ENCODE peak calls at places on chromosomes 11 and 22, in four cellular contexts. V is sciatic nerve; U is HFFc6; O is stimulated activated CD8-positive, alpha-beta memory T cell treated with anti-CD3 and anti-CD28 coated beads, Interleukin-12 subunit alpha, Interleukin-12 subunit beta, amount 100 ng/mL, for 4 hours. T is an unnamed sample.

GRCh38 chr11:72721689-72722049 is 30.5 kb downstream of the ARAP1 start:
- DNase-seq in U (no peak), O (no peak), V (no peak), T (no peak)

GRCh38 chr22:32764330-32765116 is 37.0 kb upstream of the TIMP3 start:
- DNase-seq in V (peak; percentile 85), O (no peak), U (peak; percentile 56), T (no peak)

GRCh38 chr22:46162771-46163170 is 12.4 kb downstream of the PPARA start:
- DNase-seq in O (no peak), U (no peak), V (no peak), T (no peak)

GRCh38 chr11:110907629-110908028 is 195.4 kb upstream of the ARHGAP20 start:
- DNase-seq in O (no peak), U (peak; percentile 87), V (no peak), T (no peak)

GRCh38 chr11:112467721-112468120 is 207.1 kb upstream of the PLET1 start:
- DNase-seq in V (no peak), O (no peak), U (no peak), T (no peak)

GRCh38 chr11:3836903-3837302 is 3.9 kb downstream of the RHOG start:
- DNase-seq in U (no peak), V (no peak), O (peak; percentile 30), T (no peak)

GRCh38 chr11:119982517-119983239 is 155.2 kb downstream of the TRIM29 start:
- DNase-seq in O (no peak), U (no peak), V (peak; percentile 54), T (no peak)

GRCh38 chr11:113549611-113550061 is 74.4 kb upstream of the DRD2 start:
- DNase-seq in V (no peak), U (no peak), O (no peak), T (no peak)

GRCh38 chr22:41334215-41334614 is 32.9 kb downstream of the ZC3H7B start:
- DNase-seq in V (no peak), O (no peak), U (no peak), T (no peak)

GRCh38 chr11:110000045-110000502 is 93.1 kb upstream of the ZC3H12C start:
- DNase-seq in O (no peak), V (no peak), U (peak; percentile 88), T (no peak)

GRCh38 chr11:131495417-131495816 is 125.0 kb downstream of the NTM start:
- DNase-seq in V (peak; percentile 64), O (no peak), U (no peak), T (no peak)

GRCh38 chr11:48150213-48150612 is 66.4 kb upstream of the OR4B1 start:
- DNase-seq in V (no peak), O (no peak), U (no peak), T (no peak)

GRCh38 chr11:77547047-77547836 is 42.5 kb upstream of the AQP11 start:
- DNase-seq in O (no peak), V (no peak), U (no peak), T (no peak)

GRCh38 chr11:127653071-127653470 is 652.5 kb upstream of the KIRREL3 start:
- DNase-seq in O (no peak), U (no peak), V (no peak), T (no peak)

GRCh38 chr22:25545117-25545516 is 19.4 kb upstream of the GRK3 start:
- DNase-seq in V (no peak), O (no peak), U (no peak), T (no peak)

GRCh38 chr11:27041141-27041869 is 690 bp downstream of the BBOX1 start:
- DNase-seq in U (no peak), O (no peak), V (no peak), T (no peak)

GRCh38 chr11:122246885-122247284 is 130.9 kb upstream of the BLID start:
- DNase-seq in O (no peak), V (no peak), U (no peak), T (no peak)

GRCh38 chr11:45872513-45873356 is 12.7 kb upstream of the MAPK8IP1 start:
- DNase-seq in O (no peak), U (peak; percentile 79), V (no peak), T (peak; percentile 29)

GRCh38 chr22:48760481-48761238 is 1067.0 kb downstream of the BRD1 start:
- DNase-seq in O (no peak), V (peak; percentile 38), U (no peak), T (no peak)

GRCh38 chr11:47216141-47216798 is 1.5 kb downstream of the DDB2 start:
- DNase-seq in V (peak; percentile 70), U (peak; percentile 85), O (peak; percentile 58), T (peak; percentile 74)

GRCh38 chr22:17303840-17304779 is 65.2 kb upstream of the CECR2 start:
- DNase-seq in V (peak; percentile 46), U (no peak), O (peak; percentile 4), T (no peak)

GRCh38 chr11:2375964-2376551 is 1.1 kb upstream of the CD81 start:
- DNase-seq in V (no peak), O (no peak), U (no peak), T (no peak)

GRCh38 chr22:49600891-49601431 is 226.7 kb downstream of the BRD1 start:
- DNase-seq in U (no peak), V (no peak), O (no peak), T (no peak)

GRCh38 chr11:19953909-19954308 is 206.4 kb downstream of the DBX1 start:
- DNase-seq in U (peak; percentile 87), O (no peak), V (no peak), T (peak; percentile 93)

GRCh38 chr11:77413850-77414249 is 60.0 kb downstream of the PAK1 start:
- DNase-seq in V (no peak), U (no peak), O (no peak), T (no peak)

GRCh38 chr11:104094576-104094975 is 58.1 kb downstream of the DDI1 start:
- DNase-seq in V (no peak), U (peak; percentile 4), O (no peak), T (no peak)

GRCh38 chr22:45720875-45721378 is 49.3 kb downstream of the ATXN10 start:
- DNase-seq in O (no peak), V (no peak), U (no peak), T (no peak)

GRCh38 chr11:123494195-123495050 is 64.4 kb downstream of the GRAMD1B start:
- DNase-seq in O (no peak), V (no peak), U (peak; percentile 33), T (no peak)

GRCh38 chr22:49046546-49047305 is 780.9 kb downstream of the BRD1 start:
- DNase-seq in V (peak; percentile 60), U (no peak), O (no peak), T (peak; percentile 50)

GRCh38 chr22:42270512-42271190 is at the start of gene TCF20:
- DNase-seq in V (peak; percentile 88), U (peak; percentile 52), O (peak; percentile 70), T (peak; percentile 66)

GRCh38 chr11:92226331-92227232 is 2.0 kb downstream of the FAT3 start:
- DNase-seq in U (no peak), O (no peak), V (peak; percentile 56), T (no peak)

GRCh38 chr22:48336339-48337060 is 1491.2 kb downstream of the BRD1 start:
- DNase-seq in V (no peak), O (no peak), U (no peak), T (no peak)

GRCh38 chr11:64165482-64165841 is 451 bp downstream of the MACROD1 start:
- DNase-seq in V (no peak), O (peak; percentile 13), U (no peak), T (no peak)

GRCh38 chr11:35114901-35115687 is 23.9 kb upstream of the CD44 start:
- DNase-seq in U (no peak), V (no peak), O (no peak), T (no peak)

GRCh38 chr11:117930668-117931330 is 1.6 kb upstream of the TMPRSS13 start:
- DNase-seq in V (no peak), O (no peak), U (no peak), T (no peak)

T was measured in HepG2.